ENCODE peak calls at places on chromosome 1, in four cellular contexts. One of them, this sample, is unnamed.

GRCh38 chr1:169696273-169697100 is 14.9 kb downstream of the SELL start:
- DNase-seq in chondrocyte: no peak
- DNase-seq in mesothelial cell of epicardium: no peak
- DNase-seq in brain pericyte: no peak
- DNase-seq in this sample: no peak

GRCh38 chr1:165288301-165289120 is 68.0 kb downstream of the LMX1A start:
- DNase-seq in chondrocyte: no peak
- DNase-seq in mesothelial cell of epicardium: no peak
- DNase-seq in brain pericyte: no peak
- DNase-seq in this sample: no peak

GRCh38 chr1:32742956-32743355 is 40.4 kb upstream of the SYNC start:
- DNase-seq in chondrocyte: no peak
- DNase-seq in mesothelial cell of epicardium: no peak
- DNase-seq in brain pericyte: no peak
- DNase-seq in this sample: no peak

GRCh38 chr1:66563094-66563800 is 29.3 kb downstream of the SGIP1 start:
- DNase-seq in chondrocyte: no peak
- DNase-seq in mesothelial cell of epicardium: no peak
- DNase-seq in brain pericyte: no peak
- DNase-seq in this sample: no peak

GRCh38 chr1:23619299-23620188 is 60.2 kb upstream of the ID3 start:
- DNase-seq in chondrocyte: no peak
- DNase-seq in mesothelial cell of epicardium: no peak
- DNase-seq in brain pericyte: no peak
- DNase-seq in this sample: no peak

GRCh38 chr1:228050571-228051181 is 31.8 kb upstream of the ARF1 start:
- DNase-seq in chondrocyte: peak; percentile 84
- DNase-seq in mesothelial cell of epicardium: no peak
- DNase-seq in brain pericyte: no peak
- DNase-seq in this sample: peak; percentile 61

GRCh38 chr1:91672601-91673161 is 172.0 kb downstream of the CDC7 start:
- DNase-seq in chondrocyte: no peak
- DNase-seq in mesothelial cell of epicardium: no peak
- DNase-seq in brain pericyte: no peak
- DNase-seq in this sample: no peak

GRCh38 chr1:97082160-97082848 is 360.7 kb downstream of the PTBP2 start:
- DNase-seq in chondrocyte: no peak
- DNase-seq in mesothelial cell of epicardium: no peak
- DNase-seq in brain pericyte: no peak
- DNase-seq in this sample: no peak

GRCh38 chr1:203104789-203105188 is 19.0 kb upstream of the MYOG start:
- DNase-seq in chondrocyte: no peak
- DNase-seq in mesothelial cell of epicardium: no peak
- DNase-seq in brain pericyte: no peak
- DNase-seq in this sample: no peak

This sample was measured in left lung.